ENCODE peak calls at places on chromosomes 7 and 10, in four cellular contexts. Z, K, V and O are unnamed samples.

GRCh38 chr10:89393898-89394297 is 1.5 kb downstream of the IFIT1 start:
- DNase-seq in Z (no peak), K (no peak), V (no peak), O (no peak)

GRCh38 chr7:31192996-31193395 is 140.9 kb downstream of the ADCYAP1R1 start:
- DNase-seq in Z (peak; percentile 6), K (no peak), V (no peak), O (peak; percentile 75)

GRCh38 chr10:30861217-30861616 is 170.4 kb downstream of the ZNF438 start:
- DNase-seq in Z (no peak), K (no peak), V (no peak), O (no peak)

GRCh38 chr10:75407716-75408511 is 6.3 kb upstream of the ZNF503 start:
- DNase-seq in Z (no peak), K (no peak), V (no peak), O (peak; percentile 35)

GRCh38 chr10:64726466-64726865 is 1205.3 kb downstream of the REEP3 start:
- DNase-seq in Z (no peak), K (no peak), V (no peak), O (no peak)

GRCh38 chr10:51171946-51172345 is 97.7 kb downstream of the PRKG1 start:
- DNase-seq in Z (peak; percentile 74), K (no peak), V (peak; percentile 24), O (no peak)

GRCh38 chr7:135704074-135704473 is 23.9 kb downstream of the SLC13A4 start:
- DNase-seq in Z (no peak), K (no peak), V (no peak), O (no peak)

GRCh38 chr10:97960269-97960869 is 70.1 kb downstream of the CRTAC1 start:
- DNase-seq in Z (no peak), K (no peak), V (no peak), O (no peak)

GRCh38 chr10:58993480-58994221 is 182.8 kb upstream of the PHYHIPL start:
- DNase-seq in Z (no peak), K (no peak), V (no peak), O (no peak)

GRCh38 chr7:82335001-82335400 is 108.6 kb downstream of the CACNA2D1 start:
- DNase-seq in Z (peak; percentile 66), K (no peak), V (no peak), O (no peak)

GRCh38 chr7:82330706-82331220 is 112.8 kb downstream of the CACNA2D1 start:
- DNase-seq in Z (no peak), K (no peak), V (no peak), O (no peak)

GRCh38 chr7:82331234-82331633 is 112.3 kb downstream of the CACNA2D1 start:
- DNase-seq in Z (no peak), K (no peak), V (no peak), O (no peak)

GRCh38 chr7:82339958-82340357 is 103.6 kb downstream of the CACNA2D1 start:
- DNase-seq in Z (no peak), K (no peak), V (no peak), O (no peak)

GRCh38 chr7:82335927-82336326 is 107.7 kb downstream of the CACNA2D1 start:
- DNase-seq in Z (peak; percentile 70), K (no peak), V (no peak), O (no peak)
- TF ChIP-seq CTCF in Z (no peak), K (no peak), V (no peak), O (no peak)

DNA sequence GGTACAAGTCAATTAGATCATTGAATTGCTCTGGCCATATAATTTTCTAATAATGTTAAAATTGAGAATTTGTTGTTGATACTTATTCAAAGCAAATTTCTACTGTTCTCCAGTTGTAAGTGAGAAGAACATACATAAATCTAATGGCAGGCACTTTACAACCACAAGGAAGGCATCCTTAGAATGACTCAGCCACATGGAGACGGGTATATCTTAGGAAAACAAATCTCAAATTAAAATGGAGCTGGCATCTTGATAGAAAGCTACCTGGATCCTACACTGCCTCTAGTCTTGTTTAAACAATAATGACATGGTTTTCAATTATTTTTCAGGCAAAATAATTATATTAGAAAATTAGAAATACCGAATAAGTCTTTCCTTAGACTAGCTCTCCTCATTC is 1183.7 kb upstream of the SORCS1 start:
- DNase-seq in Z (no peak), K (no peak), V (no peak), O (no peak)
- TF ChIP-seq CTCF in Z (no peak), K (no peak), V (no peak), O (no peak)

DNA sequence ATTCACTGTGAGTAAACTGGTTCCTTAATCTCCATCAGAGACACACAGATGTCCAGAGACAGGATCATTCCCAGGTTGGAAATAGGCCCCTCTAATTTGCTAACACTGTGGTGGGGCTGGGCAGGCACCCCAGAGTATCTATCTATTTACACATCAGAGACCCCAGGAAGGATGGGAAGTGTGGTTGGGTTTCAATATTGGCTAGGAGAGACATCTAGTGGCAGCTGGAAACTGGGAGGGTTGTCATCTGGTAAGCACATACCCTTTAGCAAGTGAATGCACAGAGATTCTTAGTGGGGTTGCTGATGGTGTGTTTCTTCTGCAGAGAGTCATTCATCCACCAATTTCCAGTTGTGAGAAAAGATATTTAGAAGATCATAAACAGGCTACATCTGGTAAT is 36.0 kb upstream of the NRG3 start:
- DNase-seq in Z (no peak), K (no peak), V (no peak), O (peak; percentile 6)
- TF ChIP-seq CTCF in Z (no peak), K (no peak), V (no peak), O (peak; percentile 51)

GRCh38 chr7:45457591-45457990 is 116.6 kb upstream of the ADCY1 start:
- DNase-seq in Z (no peak), K (no peak), V (no peak), O (no peak)

GRCh38 chr7:45454771-45455170 is 119.4 kb upstream of the ADCY1 start:
- DNase-seq in Z (no peak), K (no peak), V (no peak), O (no peak)

GRCh38 chr7:45456747-45457146 is 117.4 kb upstream of the ADCY1 start:
- DNase-seq in Z (no peak), K (no peak), V (no peak), O (no peak)

GRCh38 chr7:45456105-45456504 is 118.1 kb upstream of the ADCY1 start:
- DNase-seq in Z (no peak), K (no peak), V (no peak), O (no peak)

GRCh38 chr7:45455662-45456061 is 118.5 kb upstream of the ADCY1 start:
- DNase-seq in Z (no peak), K (no peak), V (no peak), O (no peak)
- TF ChIP-seq CTCF in Z (no peak), K (no peak), V (no peak), O (no peak)

GRCh38 chr10:70233109-70233938 is at the start of gene PPA1:
- DNase-seq in Z (peak; percentile 95), K (peak; percentile 98), V (peak; percentile 64), O (peak; percentile 98)
- TF ChIP-seq CTCF in Z (peak; percentile 17), K (no peak), V (peak; percentile 16), O (peak; percentile 49)

DNA sequence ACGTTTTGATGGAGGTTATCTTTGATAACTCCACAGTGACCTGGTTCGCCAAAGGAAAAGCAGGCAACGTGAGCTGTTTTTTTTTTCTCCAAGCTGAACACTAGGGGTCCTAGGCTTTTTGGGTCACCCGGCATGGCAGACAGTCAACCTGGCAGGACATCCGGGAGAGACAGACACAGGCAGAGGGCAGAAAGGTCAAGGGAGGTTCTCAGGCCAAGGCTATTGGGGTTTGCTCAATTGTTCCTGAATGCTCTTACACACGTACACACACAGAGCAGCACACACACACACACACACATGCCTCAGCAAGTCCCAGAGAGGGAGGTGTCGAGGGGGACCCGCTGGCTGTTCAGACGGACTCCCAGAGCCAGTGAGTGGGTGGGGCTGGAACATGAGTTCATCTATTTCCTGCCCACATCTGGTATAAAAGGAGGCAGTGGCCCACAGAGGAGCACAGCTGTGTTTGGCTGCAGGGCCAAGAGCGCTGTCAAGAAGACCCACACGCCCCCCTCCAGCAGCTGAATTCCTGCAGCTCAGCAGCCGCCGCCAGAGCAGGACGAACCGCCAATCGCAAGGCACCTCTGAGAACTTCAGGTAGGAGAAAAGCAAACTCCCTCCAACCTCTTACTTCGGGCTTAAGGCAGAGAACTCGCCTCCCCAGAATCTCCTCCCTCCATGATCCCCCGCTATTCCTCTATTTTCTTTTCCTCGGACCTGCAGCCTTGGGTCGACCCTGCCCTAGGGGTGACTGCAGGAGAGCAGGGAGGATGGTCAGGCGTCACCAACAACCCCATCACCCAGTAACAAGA is at the start of gene SERPINE1:
- DNase-seq in Z (peak; percentile 99), K (peak; percentile 90), V (peak; percentile 99), O (peak; percentile 33)
- TF ChIP-seq CTCF in Z (peak; percentile 30), K (no peak), V (peak; percentile 40), O (peak; percentile 42)

DNA sequence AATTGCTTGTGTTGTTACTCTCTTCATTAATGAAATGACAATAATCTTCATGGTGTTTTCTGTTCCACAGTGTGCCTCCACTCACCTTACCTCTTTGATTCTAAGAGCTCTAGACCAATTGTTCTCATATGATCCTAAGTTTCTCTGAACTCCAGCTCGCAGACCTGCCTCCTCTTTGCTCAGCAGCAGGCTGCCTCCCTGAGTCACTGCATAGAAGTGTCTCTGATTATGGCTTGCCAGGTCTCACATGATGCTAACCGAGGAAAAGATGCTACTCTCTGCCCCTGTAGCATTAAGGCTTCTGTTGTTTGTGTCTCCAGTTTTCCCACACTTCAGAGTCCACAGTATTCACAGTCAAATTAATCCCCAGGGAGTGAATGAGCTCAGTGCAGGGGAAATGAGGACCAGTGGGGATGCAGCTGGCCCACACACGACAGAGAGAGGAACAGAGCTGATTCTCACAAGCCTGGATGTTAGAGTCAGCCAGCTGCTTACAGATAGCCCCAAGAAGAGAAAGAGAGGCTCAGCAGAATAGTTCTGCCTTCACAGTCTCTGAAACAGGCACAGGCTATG is 145.9 kb upstream of the EGR2 start:
- DNase-seq in Z (no peak), K (no peak), V (no peak), O (no peak)
- TF ChIP-seq CTCF in Z (no peak), K (no peak), V (no peak), O (no peak)

GRCh38 chr7:47498229-47499056 is 83.5 kb downstream of the TNS3 start:
- DNase-seq in Z (no peak), K (no peak), V (no peak), O (no peak)

GRCh38 chr7:47501406-47501805 is 80.5 kb downstream of the TNS3 start:
- DNase-seq in Z (peak; percentile 98), K (no peak), V (no peak), O (no peak)

GRCh38 chr7:47497367-47498096 is 84.4 kb downstream of the TNS3 start:
- DNase-seq in Z (peak; percentile 69), K (no peak), V (no peak), O (no peak)

GRCh38 chr7:47502240-47502877 is 79.6 kb downstream of the TNS3 start:
- DNase-seq in Z (peak; percentile 58), K (no peak), V (no peak), O (no peak)

GRCh38 chr7:47500103-47500563 is 81.8 kb downstream of the TNS3 start:
- DNase-seq in Z (no peak), K (no peak), V (no peak), O (no peak)
- TF ChIP-seq CTCF in Z (no peak), K (no peak), V (no peak), O (no peak)

GRCh38 chr7:74165867-74166593 is 8.1 kb upstream of the EIF4H start:
- DNase-seq in Z (no peak), K (no peak), V (no peak), O (no peak)

DNA sequence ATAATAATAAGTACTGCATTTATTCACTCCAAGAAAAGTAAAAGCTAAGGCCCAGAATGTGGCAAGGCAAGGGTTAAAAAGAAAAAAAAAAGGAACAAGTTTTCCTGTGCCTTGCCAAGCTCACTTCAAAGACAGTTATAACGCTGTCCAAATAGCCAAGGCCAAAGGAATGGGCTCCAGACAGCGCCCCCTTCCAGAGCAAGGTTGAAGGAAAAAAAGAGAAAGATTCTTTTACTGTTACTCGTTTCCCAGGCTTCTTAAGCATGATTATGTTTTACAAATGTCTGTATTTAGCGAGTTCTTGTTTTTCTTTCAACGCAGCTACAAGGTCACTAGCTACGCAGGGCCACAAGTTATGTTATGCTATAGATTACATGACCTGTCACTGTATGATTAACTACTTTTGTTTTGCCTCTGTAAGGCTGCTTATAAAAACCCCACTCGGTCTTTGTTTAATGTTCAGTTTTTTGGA is 9.1 kb upstream of the EIF4H start:
- DNase-seq in Z (peak; percentile 37), K (no peak), V (no peak), O (no peak)
- TF ChIP-seq CTCF in Z (peak; percentile 49), K (no peak), V (peak; percentile 48), O (peak; percentile 45)